ENCODE peak calls at places on chromosomes 6 and 20, in eight cellular contexts. S is heart left ventricle, K is body of pancreas, W is K562, M is ovary, G is transverse colon, Y is HCT116, R is tibial nerve. L is an unnamed sample. For H3K4me1, the result is how much of the 10 kb centered on the place peaks cover.

GRCh38 chr6:15956205-15957106 is 172.4 kb upstream of the MYLIP start:
- DNase-seq in S (no peak), K (peak), W (no peak), M (no peak), G (peak), Y (no peak), R (peak), L (no peak)

GRCh38 chr20:10524034-10524476 is 89.0 kb downstream of the SLX4IP start:
- DNase-seq in S (peak), K (peak), W (no peak), M (no peak), G (peak), Y (no peak), R (peak), L (peak)

GRCh38 chr6:43720999-43721398 is 33.4 kb upstream of the MRPS18A start:
- DNase-seq in S (no peak), K (no peak), W (no peak), M (no peak), G (no peak), Y (no peak), R (no peak), L (no peak)

GRCh38 chr6:157104803-157105202 is 218.5 kb downstream of the TMEM242 start:
- DNase-seq in S (no peak), K (no peak), W (no peak), M (no peak), G (no peak), Y (no peak), R (no peak), L (no peak)

GRCh38 chr6:48928937-48929336 is 534.1 kb downstream of the MMUT start:
- DNase-seq in S (no peak), K (no peak), W (no peak), M (no peak), G (no peak), Y (no peak), R (no peak), L (no peak)

GRCh38 chr6:30007132-30007764 is 53.8 kb upstream of the POLR1H start:
- DNase-seq in S (peak), K (peak), W (no peak), M (peak), G (peak), Y (no peak), R (no peak), L (no peak)

GRCh38 chr6:103870970-103871369 is 988.7 kb downstream of the HACE1 start:
- DNase-seq in S (no peak), K (no peak), W (no peak), M (no peak), G (no peak), Y (no peak), R (no peak), L (no peak)

GRCh38 chr20:49433387-49433786 is 49.1 kb downstream of the KCNB1 start:
- DNase-seq in S (no peak), K (no peak), W (no peak), M (no peak), G (no peak), Y (no peak), R (no peak), L (no peak)

GRCh38 chr6:34392497-34393190 is at the start of gene NUDT3:
- DNase-seq in S (peak), K (peak), W (peak), M (peak), G (peak), Y (peak), R (peak), L (peak)

GRCh38 chr20:12649234-12649633 is 359.5 kb upstream of the SPTLC3 start:
- DNase-seq in S (no peak), K (no peak), W (no peak), M (no peak), G (no peak), Y (no peak), R (no peak), L (no peak)

GRCh38 chr6:45369870-45370269 is 7.9 kb downstream of the SUPT3H start:
- DNase-seq in S (no peak), K (no peak), W (no peak), M (no peak), G (no peak), Y (no peak), R (no peak), L (no peak)

GRCh38 chr6:129936329-129937165 is 75.4 kb upstream of the TMEM244 start:
- DNase-seq in S (peak), K (peak), W (peak), M (no peak), G (peak), Y (peak), R (peak), L (no peak)

GRCh38 chr20:60341062-60341461 is 382.8 kb downstream of the CDH26 start:
- DNase-seq in S (no peak), K (no peak), W (no peak), M (no peak), G (peak), Y (no peak), R (no peak), L (no peak)

GRCh38 chr6:158376650-158377081 is 64.4 kb downstream of the TULP4 start:
- DNase-seq in S (no peak), K (peak), W (no peak), M (no peak), G (no peak), Y (no peak), R (no peak), L (peak)

GRCh38 chr6:166866839-166867637 is 89.3 kb downstream of the RNASET2 start:
- DNase-seq in S (no peak), K (no peak), W (no peak), M (no peak), G (no peak), Y (no peak), R (no peak), L (no peak)

GRCh38 chr6:87029711-87030314 is 65.1 kb downstream of the CGA start:
- DNase-seq in S (no peak), K (no peak), W (peak), M (no peak), G (no peak), Y (peak), R (peak), L (no peak)

GRCh38 chr6:108564178-108564577 is 3.5 kb downstream of the FOXO3 start:
- DNase-seq in S (no peak), K (no peak), W (no peak), M (no peak), G (no peak), Y (peak), R (no peak), L (no peak)

GRCh38 chr6:69865126-69865525 is 1.2 kb upstream of the COL19A1 start:
- DNase-seq in S (no peak), K (no peak), W (no peak), M (no peak), G (no peak), Y (no peak), R (peak), L (no peak)

GRCh38 chr20:11378252-11378651 is 539.4 kb upstream of the BTBD3 start:
- DNase-seq in S (no peak), K (no peak), W (no peak), M (no peak), G (no peak), Y (no peak), R (no peak), L (no peak)

GRCh38 chr20:40748182-40748581 is 59.1 kb upstream of the MAFB start:
- DNase-seq in S (no peak), K (no peak), W (no peak), M (no peak), G (no peak), Y (no peak), R (no peak), L (no peak)

GRCh38 chr20:13736792-13737191 is 47.9 kb downstream of the ESF1 start:
- DNase-seq in S (no peak), K (no peak), W (no peak), M (no peak), G (no peak), Y (no peak), R (peak), L (no peak)

GRCh38 chr6:16121339-16121738 is 7.5 kb upstream of the MYLIP start:
- DNase-seq in S (no peak), K (no peak), W (no peak), M (no peak), G (no peak), Y (no peak), R (no peak), L (no peak)

GRCh38 chr6:32664354-32664753 is 2.1 kb downstream of the HLA-DQB1 start:
- DNase-seq in S (no peak), K (no peak), W (no peak), M (no peak), G (no peak), Y (no peak), R (no peak), L (no peak)

GRCh38 chr20:37991506-37992302 is 41.6 kb downstream of the TTI1 start:
- DNase-seq in S (no peak), K (no peak), W (no peak), M (no peak), G (no peak), Y (no peak), R (no peak), L (no peak)

GRCh38 chr20:34083137-34083536 is 28.9 kb downstream of the EIF2S2 start:
- DNase-seq in S (peak), K (peak), W (peak), M (peak), G (peak), Y (no peak), R (peak), L (peak)

GRCh38 chr6:41074692-41075436 is 2.1 kb downstream of the NFYA start:
- DNase-seq in S (no peak), K (no peak), W (no peak), M (no peak), G (no peak), Y (no peak), R (no peak), L (peak)

GRCh38 chr20:835220-836045 is 1.9 kb downstream of the FAM110A start:
- DNase-seq in S (peak), K (peak), W (peak), M (peak), G (no peak), Y (no peak), R (no peak), L (peak)

GRCh38 chr6:132478697-132479096 is 34.2 kb downstream of the STX7 start:
- DNase-seq in S (no peak), K (no peak), W (no peak), M (no peak), G (no peak), Y (no peak), R (no peak), L (no peak)

GRCh38 chr20:5864428-5864827 is 85.9 kb downstream of the TRMT6 start:
- DNase-seq in S (no peak), K (no peak), W (no peak), M (no peak), G (no peak), Y (no peak), R (no peak), L (peak)

GRCh38 chr6:151869787-151870186 is 62.3 kb downstream of the ESR1 start:
- DNase-seq in S (no peak), K (no peak), W (no peak), M (no peak), G (no peak), Y (no peak), R (no peak), L (no peak)

GRCh38 chr20:50436052-50436656 is 74.0 kb upstream of the PTPN1 start:
- DNase-seq in S (no peak), K (no peak), W (no peak), M (no peak), G (no peak), Y (no peak), R (no peak), L (no peak)
- TF ChIP-seq POLR2A in S (no peak), K (no peak), W (no peak), M (no peak), G (no peak), Y (no peak), R (no peak), L (no peak)

GRCh38 chr6:52251113-52251512 is 6.8 kb upstream of the IL17F start:
- DNase-seq in S (no peak), K (no peak), W (no peak), M (no peak), G (no peak), Y (no peak), R (no peak), L (no peak)

GRCh38 chr6:52253494-52253893 is 9.2 kb upstream of the IL17F start:
- DNase-seq in S (no peak), K (no peak), W (no peak), M (no peak), G (no peak), Y (no peak), R (no peak), L (no peak)

GRCh38 chr6:52260634-52261033 is 16.3 kb upstream of the IL17F start:
- DNase-seq in S (no peak), K (no peak), W (no peak), M (no peak), G (no peak), Y (no peak), R (no peak), L (no peak)

GRCh38 chr6:52254731-52255378 is 10.6 kb upstream of the IL17F start:
- DNase-seq in S (no peak), K (no peak), W (no peak), M (no peak), G (no peak), Y (no peak), R (no peak), L (no peak)

GRCh38 chr6:52255434-52255833 is 11.1 kb upstream of the IL17F start:
- DNase-seq in S (no peak), K (no peak), W (no peak), M (no peak), G (no peak), Y (no peak), R (no peak), L (no peak)
- H3K4me1 ChIP-seq in S (under half), K (under half), W (under half), M (under half), G (under half), Y (under half), R (under half), L (under half)

DNA sequence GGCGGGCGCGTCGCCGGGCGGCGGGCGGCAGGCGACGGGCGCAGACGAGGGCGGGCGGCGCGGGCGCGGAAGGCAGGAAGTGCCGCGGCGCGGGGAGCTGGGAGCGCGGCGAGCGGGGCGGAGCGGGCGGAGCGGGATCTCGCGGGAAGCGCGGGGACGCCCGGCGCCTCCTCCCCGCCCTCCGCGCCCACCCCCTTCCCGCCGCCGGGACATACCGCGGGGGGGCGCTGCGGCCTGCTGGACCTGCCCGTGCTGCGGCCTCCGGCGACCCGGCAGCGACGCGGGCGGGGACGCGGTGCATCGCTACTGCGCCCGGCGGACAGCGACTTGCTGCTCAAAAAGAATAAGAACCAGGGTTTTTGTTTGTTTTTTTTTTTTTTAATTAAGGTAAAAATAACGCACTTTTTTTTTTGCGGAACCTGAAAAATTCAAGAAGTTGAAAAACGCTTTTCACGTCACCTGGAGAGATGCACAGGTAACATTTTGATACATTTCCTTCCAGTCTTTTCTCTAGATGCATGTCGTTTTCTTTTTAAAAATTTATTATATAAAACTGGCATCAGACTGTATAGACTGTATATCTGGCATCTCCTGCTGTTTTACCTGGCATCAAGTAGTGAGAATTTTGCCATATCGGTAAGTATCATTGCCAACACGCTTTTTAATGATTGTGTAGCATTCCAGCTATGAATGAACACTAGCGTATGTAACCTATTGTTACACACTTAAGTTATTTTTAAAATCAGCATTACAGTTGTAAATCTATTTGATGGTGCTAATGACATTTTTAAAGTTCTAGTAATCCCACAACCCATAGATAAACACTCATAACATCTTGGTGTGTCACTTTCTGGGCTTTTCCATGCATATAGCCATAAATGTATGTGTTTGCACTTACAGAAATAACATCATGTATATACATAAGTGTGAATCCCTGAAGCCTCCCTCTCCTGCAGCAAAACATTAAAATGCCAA is at the start of gene CENPB:
- DNase-seq in S (peak), K (peak), W (peak), M (peak), G (peak), Y (peak), R (peak), L (peak)
- TF ChIP-seq POLR2A in S (no peak), K (no peak), W (no peak), M (no peak), G (no peak), Y (no peak), R (no peak), L (no peak)

DNA sequence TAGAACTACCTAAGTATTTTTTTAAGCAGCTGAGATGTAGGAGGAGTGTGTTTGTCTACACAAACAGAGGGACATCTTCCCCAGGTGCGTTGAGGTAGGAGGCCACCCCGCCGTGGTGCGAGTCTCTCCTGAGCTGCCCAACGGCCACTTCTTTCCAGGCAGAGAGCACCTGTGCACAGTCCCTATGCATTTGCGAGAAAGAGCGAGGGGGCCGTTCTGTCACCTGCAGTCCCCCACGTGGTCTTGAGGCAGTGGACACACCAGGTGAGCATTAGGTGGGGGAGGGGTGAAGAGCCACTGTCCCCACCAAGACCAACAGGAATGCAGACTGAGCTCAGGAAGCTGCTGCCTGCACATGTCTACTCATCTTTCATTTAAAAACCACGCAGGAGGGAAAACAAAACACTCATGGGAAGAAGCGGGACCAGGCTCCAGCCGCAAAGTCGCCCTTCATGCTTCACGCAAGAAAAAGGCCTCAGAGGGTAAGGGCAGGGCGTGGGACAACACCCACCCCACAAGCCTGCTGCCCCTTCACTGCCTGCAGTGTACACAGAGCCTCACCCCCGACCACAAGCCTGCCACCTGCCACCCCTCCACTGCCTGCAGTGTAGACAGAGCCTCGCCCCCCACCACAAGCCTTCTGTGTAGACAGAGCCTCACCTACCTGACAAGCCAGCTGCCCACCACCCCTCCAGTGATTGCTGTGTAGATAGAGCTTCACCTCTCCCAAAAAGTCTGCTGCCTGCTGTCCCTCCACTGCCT is 142.0 kb downstream of the DLL1 start:
- DNase-seq in S (peak), K (no peak), W (no peak), M (no peak), G (no peak), Y (no peak), R (no peak), L (no peak)
- H3K4me1 ChIP-seq in S (under half), K (under half), W (under half), M (under half), G (under half), Y (under half), R (under half), L (under half)

L was measured in gastrocnemius medialis.